ENCODE peak calls at places on chromosomes 11 and 22, in six cellular contexts. D, Q, Y, I, O and N are unnamed samples. For H3K4me1 and H3K9me3, the result is how much of the 10 kb centered on the place peaks cover.

GRCh38 chr22:30866811-30867271 is 101.7 kb downstream of the MORC2 start:
- DNase-seq in D (no peak), Q (no peak), Y (no peak), I (peak), O (no peak), N (no peak)

GRCh38 chr11:78742430-78742829 is 167.8 kb upstream of the NARS2 start:
- DNase-seq in D (peak), Q (no peak), Y (no peak), I (no peak), O (no peak), N (no peak)

GRCh38 chr22:17945851-17946690 is 78.3 kb downstream of the MICAL3 start:
- DNase-seq in D (no peak), Q (no peak), Y (no peak), I (no peak), O (no peak), N (no peak)

GRCh38 chr11:77589521-77590193 is at the start of gene AQP11:
- DNase-seq in D (peak), Q (peak), Y (peak), I (peak), O (peak), N (peak)

GRCh38 chr22:27110985-27111451 is 453.6 kb downstream of the MIAT start:
- DNase-seq in D (no peak), Q (no peak), Y (no peak), I (peak), O (no peak), N (no peak)

GRCh38 chr22:25942989-25943411 is 201.0 kb downstream of the MYO18B start:
- DNase-seq in D (peak), Q (no peak), Y (no peak), I (peak), O (no peak), N (no peak)

GRCh38 chr11:986270-986951 is 50.1 kb downstream of the MUC6 start:
- DNase-seq in D (no peak), Q (no peak), Y (no peak), I (no peak), O (no peak), N (no peak)

GRCh38 chr22:19942071-19942885 is 660 bp upstream of the TXNRD2 start:
- DNase-seq in D (no peak), Q (no peak), Y (no peak), I (peak), O (no peak), N (no peak)

GRCh38 chr11:121231576-121232278 is 60.8 kb upstream of the SC5D start:
- DNase-seq in D (no peak), Q (no peak), Y (no peak), I (no peak), O (no peak), N (no peak)

DNA sequence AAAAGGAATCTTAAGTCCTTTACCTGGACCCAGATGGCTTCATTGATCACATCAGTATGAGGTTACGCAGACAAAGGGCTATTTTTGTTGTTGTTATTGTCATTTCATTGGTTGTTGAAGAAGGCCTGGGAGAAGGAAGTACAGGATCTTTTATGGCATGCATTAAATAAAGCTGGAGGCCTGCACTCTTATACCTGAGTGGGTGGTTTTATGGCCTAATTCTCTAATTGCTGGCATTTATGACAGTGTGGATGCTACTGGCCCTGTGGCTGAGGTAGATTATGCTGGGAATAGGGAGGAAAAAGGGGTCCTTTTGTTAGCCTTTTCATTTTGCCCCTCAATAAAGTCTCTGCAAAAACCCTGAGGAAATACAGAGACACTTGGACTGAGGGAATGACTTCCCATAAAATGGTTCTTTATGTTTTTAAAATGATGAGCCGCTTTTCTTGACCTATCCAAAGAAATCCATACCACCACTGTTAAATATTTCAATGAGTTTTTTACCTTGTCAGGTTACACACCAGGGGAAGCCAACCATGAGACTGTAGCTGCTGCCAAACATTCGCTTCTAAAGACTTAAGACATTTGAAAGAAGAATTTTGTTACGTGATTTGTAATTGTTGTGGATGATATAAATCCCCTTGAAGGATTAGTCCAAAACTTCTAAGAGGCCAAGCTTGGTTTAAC is 6.8 kb downstream of the KMT2A start:
- DNase-seq in D (no peak), Q (no peak), Y (no peak), I (no peak), O (no peak), N (no peak)
- H3K4me1 ChIP-seq in D (under half), Q (half or more), Y (half or more), I (under half), O (half or more), N (under half)

GRCh38 chr22:47476226-47476625 is 713.8 kb downstream of the TBC1D22A start:
- DNase-seq in D (no peak), Q (no peak), Y (no peak), I (no peak), O (no peak), N (no peak)

GRCh38 chr22:47474464-47474863 is 712.0 kb downstream of the TBC1D22A start:
- DNase-seq in D (no peak), Q (no peak), Y (no peak), I (no peak), O (no peak), N (no peak)

GRCh38 chr22:47474895-47475294 is 712.4 kb downstream of the TBC1D22A start:
- DNase-seq in D (no peak), Q (no peak), Y (no peak), I (no peak), O (no peak), N (no peak)

GRCh38 chr22:47472636-47473035 is 710.2 kb downstream of the TBC1D22A start:
- DNase-seq in D (no peak), Q (no peak), Y (no peak), I (no peak), O (no peak), N (no peak)
- H3K9me3 ChIP-seq in D (under half), Q (under half), Y (under half), I (under half), O (under half), N (under half)

GRCh38 chr11:46271407-46271806 is 6.1 kb upstream of the CREB3L1 start:
- DNase-seq in D (no peak), Q (no peak), Y (no peak), I (no peak), O (no peak), N (no peak)

GRCh38 chr11:46272816-46273427 is 4.5 kb upstream of the CREB3L1 start:
- DNase-seq in D (no peak), Q (no peak), Y (no peak), I (no peak), O (no peak), N (no peak)

GRCh38 chr11:46270707-46271106 is 6.8 kb upstream of the CREB3L1 start:
- DNase-seq in D (no peak), Q (no peak), Y (no peak), I (no peak), O (no peak), N (no peak)

GRCh38 chr11:46273511-46274205 is 3.8 kb upstream of the CREB3L1 start:
- DNase-seq in D (no peak), Q (no peak), Y (no peak), I (peak), O (no peak), N (no peak)

DNA sequence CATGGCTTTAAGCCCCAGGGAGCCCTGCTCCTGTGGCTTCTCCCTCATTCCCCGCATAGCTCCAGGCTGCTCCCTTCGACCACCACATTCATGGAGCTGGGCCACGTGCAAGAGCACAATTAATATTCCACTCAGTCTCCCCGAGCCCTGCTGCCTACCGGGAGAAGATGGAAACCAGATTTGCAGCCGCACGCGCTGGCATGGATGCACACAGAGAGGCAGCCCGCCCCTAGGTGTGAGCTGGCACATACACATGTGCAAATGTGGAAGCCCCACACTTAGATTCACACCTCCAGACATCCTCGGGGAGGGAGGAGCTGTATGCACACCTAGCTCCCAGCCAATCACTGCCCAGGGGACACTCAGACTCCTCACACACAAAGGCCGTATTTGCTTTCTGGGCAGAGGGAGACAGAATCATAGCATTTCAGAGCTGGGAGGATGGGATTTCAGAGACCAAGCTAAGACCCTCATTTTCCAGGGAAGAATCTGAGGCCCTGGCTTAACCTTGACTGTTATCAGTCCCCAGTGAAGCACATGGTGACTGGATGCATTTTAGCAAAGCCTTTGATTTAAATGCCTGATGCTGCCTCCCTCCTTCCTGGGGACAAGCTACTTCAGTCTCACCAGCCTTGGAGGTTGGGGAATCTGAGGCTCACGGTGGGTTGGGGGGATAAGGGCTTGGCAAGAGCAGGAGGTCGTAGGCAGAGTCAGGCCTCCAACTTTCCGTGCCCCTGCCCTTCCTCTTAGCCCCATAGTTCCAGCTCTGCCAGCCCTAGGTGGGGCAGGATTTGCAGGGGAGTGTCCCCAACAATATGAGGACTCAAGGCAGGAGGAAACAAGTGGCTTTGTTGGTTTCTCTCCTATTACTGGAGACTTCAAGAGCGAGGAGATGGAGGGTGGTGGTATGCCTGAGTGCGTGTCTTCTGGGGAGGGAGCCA is 5.3 kb upstream of the CREB3L1 start:
- DNase-seq in D (no peak), Q (no peak), Y (no peak), I (no peak), O (no peak), N (no peak)
- H3K4me1 ChIP-seq in D (under half), Q (under half), Y (under half), I (under half), O (under half), N (under half)

GRCh38 chr11:36214484-36214883 is 74.7 kb downstream of the COMMD9 start:
- DNase-seq in D (no peak), Q (no peak), Y (no peak), I (no peak), O (no peak), N (no peak)
- H3K9me3 ChIP-seq in D (under half), Q (under half), Y (under half), I (under half), O (under half), N (under half)